ENCODE peak calls at places on chromosomes 13 and 19, in nine cellular contexts. One of them, this sample, is unnamed.

GRCh38 chr19:44303976-44304568 is 753 bp downstream of the ZNF235 start:
- DNase-seq in OCI-LY7: peak; percentile 1
- DNase-seq in globus pallidus: peak; percentile 0
- DNase-seq in testis: peak; percentile 25
- DNase-seq in AG09309: no peak
- DNase-seq in ovary: no peak
- DNase-seq in MCF 10A: no peak
- DNase-seq in stimulated activated naive CD8-positive, alpha-beta T cell treated with anti-CD3 and anti-CD28 coated beads, Interleukin-15, Interleukin-2, amounts not matched to agents 100 U/mL and 50 U/mL, for 24 hours: no peak
- DNase-seq in T1000: no peak
- DNase-seq in this sample: no peak

GRCh38 chr19:33362508-33363228 is 10.8 kb upstream of the CEBPG start:
- DNase-seq in OCI-LY7: no peak
- DNase-seq in globus pallidus: no peak
- DNase-seq in testis: no peak
- DNase-seq in AG09309: no peak
- DNase-seq in ovary: no peak
- DNase-seq in MCF 10A: no peak
- DNase-seq in stimulated activated naive CD8-positive, alpha-beta T cell treated with anti-CD3 and anti-CD28 coated beads, Interleukin-15, Interleukin-2, amounts not matched to agents 100 U/mL and 50 U/mL, for 24 hours: no peak
- DNase-seq in T1000: no peak
- DNase-seq in this sample: no peak

GRCh38 chr19:14059093-14059480 is 2.8 kb downstream of the PALM3 start:
- DNase-seq in OCI-LY7: peak; percentile 47
- DNase-seq in globus pallidus: no peak
- DNase-seq in testis: peak; percentile 39
- DNase-seq in AG09309: no peak
- DNase-seq in ovary: no peak
- DNase-seq in MCF 10A: no peak
- DNase-seq in stimulated activated naive CD8-positive, alpha-beta T cell treated with anti-CD3 and anti-CD28 coated beads, Interleukin-15, Interleukin-2, amounts not matched to agents 100 U/mL and 50 U/mL, for 24 hours: peak; percentile 75
- DNase-seq in T1000: no peak
- DNase-seq in this sample: peak; percentile 13

GRCh38 chr19:45340232-45340898 is at the start of gene KLC3:
- DNase-seq in OCI-LY7: peak; percentile 52
- DNase-seq in globus pallidus: no peak
- DNase-seq in testis: peak; percentile 42
- DNase-seq in AG09309: no peak
- DNase-seq in ovary: no peak
- DNase-seq in MCF 10A: peak; percentile 47
- DNase-seq in stimulated activated naive CD8-positive, alpha-beta T cell treated with anti-CD3 and anti-CD28 coated beads, Interleukin-15, Interleukin-2, amounts not matched to agents 100 U/mL and 50 U/mL, for 24 hours: peak; percentile 45
- DNase-seq in T1000: no peak
- DNase-seq in this sample: peak; percentile 10

GRCh38 chr19:2574478-2574931 is 98.6 kb downstream of the GADD45B start:
- DNase-seq in OCI-LY7: no peak
- DNase-seq in globus pallidus: no peak
- DNase-seq in testis: no peak
- DNase-seq in AG09309: no peak
- DNase-seq in ovary: peak; percentile 15
- DNase-seq in MCF 10A: no peak
- DNase-seq in stimulated activated naive CD8-positive, alpha-beta T cell treated with anti-CD3 and anti-CD28 coated beads, Interleukin-15, Interleukin-2, amounts not matched to agents 100 U/mL and 50 U/mL, for 24 hours: no peak
- DNase-seq in T1000: no peak
- DNase-seq in this sample: no peak

GRCh38 chr19:46859637-46860124 is 1.1 kb upstream of the ARHGAP35 start:
- DNase-seq in OCI-LY7: no peak
- DNase-seq in globus pallidus: no peak
- DNase-seq in testis: peak; percentile 73
- DNase-seq in AG09309: no peak
- DNase-seq in ovary: peak; percentile 84
- DNase-seq in MCF 10A: peak; percentile 84
- DNase-seq in stimulated activated naive CD8-positive, alpha-beta T cell treated with anti-CD3 and anti-CD28 coated beads, Interleukin-15, Interleukin-2, amounts not matched to agents 100 U/mL and 50 U/mL, for 24 hours: no peak
- DNase-seq in T1000: no peak
- DNase-seq in this sample: no peak

GRCh38 chr19:15161028-15161984 is 39.5 kb downstream of the NOTCH3 start:
- DNase-seq in OCI-LY7: peak; percentile 61
- DNase-seq in globus pallidus: no peak
- DNase-seq in testis: peak; percentile 35
- DNase-seq in AG09309: no peak
- DNase-seq in ovary: no peak
- DNase-seq in MCF 10A: peak; percentile 66
- DNase-seq in stimulated activated naive CD8-positive, alpha-beta T cell treated with anti-CD3 and anti-CD28 coated beads, Interleukin-15, Interleukin-2, amounts not matched to agents 100 U/mL and 50 U/mL, for 24 hours: no peak
- DNase-seq in T1000: no peak
- DNase-seq in this sample: no peak

GRCh38 chr19:10011974-10012373 is 1.3 kb upstream of the RDH8 start:
- DNase-seq in OCI-LY7: no peak
- DNase-seq in globus pallidus: no peak
- DNase-seq in testis: no peak
- DNase-seq in AG09309: no peak
- DNase-seq in ovary: no peak
- DNase-seq in MCF 10A: no peak
- DNase-seq in stimulated activated naive CD8-positive, alpha-beta T cell treated with anti-CD3 and anti-CD28 coated beads, Interleukin-15, Interleukin-2, amounts not matched to agents 100 U/mL and 50 U/mL, for 24 hours: no peak
- DNase-seq in T1000: no peak
- DNase-seq in this sample: no peak

GRCh38 chr19:45178262-45179062 is at the start of gene BLOC1S3:
- DNase-seq in OCI-LY7: peak; percentile 100
- DNase-seq in globus pallidus: peak; percentile 100
- DNase-seq in testis: peak; percentile 100
- DNase-seq in AG09309: peak; percentile 100
- DNase-seq in ovary: peak; percentile 100
- DNase-seq in MCF 10A: peak; percentile 100
- DNase-seq in stimulated activated naive CD8-positive, alpha-beta T cell treated with anti-CD3 and anti-CD28 coated beads, Interleukin-15, Interleukin-2, amounts not matched to agents 100 U/mL and 50 U/mL, for 24 hours: peak; percentile 99
- DNase-seq in T1000: peak; percentile 99
- DNase-seq in this sample: peak; percentile 100

GRCh38 chr19:43625918-43626579 is 6.6 kb upstream of the ZNF428 start:
- DNase-seq in OCI-LY7: no peak
- DNase-seq in globus pallidus: no peak
- DNase-seq in testis: no peak
- DNase-seq in AG09309: no peak
- DNase-seq in ovary: no peak
- DNase-seq in MCF 10A: peak; percentile 32
- DNase-seq in stimulated activated naive CD8-positive, alpha-beta T cell treated with anti-CD3 and anti-CD28 coated beads, Interleukin-15, Interleukin-2, amounts not matched to agents 100 U/mL and 50 U/mL, for 24 hours: peak; percentile 37
- DNase-seq in T1000: no peak
- DNase-seq in this sample: no peak

GRCh38 chr13:65656740-65657329 is 1573.3 kb downstream of the PCDH9 start:
- DNase-seq in OCI-LY7: peak; percentile 6
- DNase-seq in globus pallidus: no peak
- DNase-seq in testis: no peak
- DNase-seq in AG09309: no peak
- DNase-seq in ovary: no peak
- DNase-seq in MCF 10A: peak; percentile 27
- DNase-seq in stimulated activated naive CD8-positive, alpha-beta T cell treated with anti-CD3 and anti-CD28 coated beads, Interleukin-15, Interleukin-2, amounts not matched to agents 100 U/mL and 50 U/mL, for 24 hours: no peak
- DNase-seq in T1000: no peak
- DNase-seq in this sample: no peak

GRCh38 chr13:23754506-23754905 is 134.7 kb downstream of the MIPEP start:
- DNase-seq in OCI-LY7: no peak
- DNase-seq in globus pallidus: no peak
- DNase-seq in testis: peak; percentile 76
- DNase-seq in AG09309: no peak
- DNase-seq in ovary: no peak
- DNase-seq in MCF 10A: no peak
- DNase-seq in stimulated activated naive CD8-positive, alpha-beta T cell treated with anti-CD3 and anti-CD28 coated beads, Interleukin-15, Interleukin-2, amounts not matched to agents 100 U/mL and 50 U/mL, for 24 hours: no peak
- DNase-seq in T1000: no peak
- DNase-seq in this sample: peak; percentile 27

GRCh38 chr13:78802912-78803311 is 144.0 kb upstream of the OBI1 start:
- DNase-seq in OCI-LY7: no peak
- DNase-seq in globus pallidus: no peak
- DNase-seq in testis: no peak
- DNase-seq in AG09309: no peak
- DNase-seq in ovary: no peak
- DNase-seq in MCF 10A: no peak
- DNase-seq in stimulated activated naive CD8-positive, alpha-beta T cell treated with anti-CD3 and anti-CD28 coated beads, Interleukin-15, Interleukin-2, amounts not matched to agents 100 U/mL and 50 U/mL, for 24 hours: no peak
- DNase-seq in T1000: no peak
- DNase-seq in this sample: no peak

This sample was measured in activated effector memory CD4-positive, alpha-beta T cell treated with Interleukin-2 at 50 U/mL for 16 hours.